ENCODE peak calls at places on chromosomes 4 and X, in ten cellular contexts. B is T-helper 1 cell; K is AML-193; X is activated CD8-positive, alpha-beta memory T cell treated with anti-CD3 and anti-CD28 coated beads for 4 hours; N is NCI-H1092 treated with DMSO at 0.1 percent for 48 hours; A is esophagus squamous epithelium; G is activated CD4-positive, alpha-beta memory T cell treated with anti-CD3 and anti-CD28 coated beads, Interleukin-2, amount 10 ng/mL, durations not matched to agents 7 days and 5 days; F is A172; E is amniotic stem cell; M is Karpas-422. L is an unnamed sample.

GRCh38 chr4:100469555-100469954 is 48.3 kb downstream of the EMCN start:
- DNase-seq in K (no peak), N (no peak), M (no peak), B (no peak), A (no peak), F (no peak), X (no peak), G (no peak), E (no peak), L (no peak)

GRCh38 chr4:67714248-67714583 is 13.3 kb upstream of the UBA6 start:
- DNase-seq in A (no peak), M (no peak), F (peak), X (no peak), E (no peak), N (no peak), K (no peak), B (no peak), G (no peak), L (no peak)

GRCh38 chrX:39309721-39310152 is 508.5 kb downstream of the MID1IP1 start:
- DNase-seq in A (no peak), B (peak), N (no peak), X (no peak), E (no peak), F (peak), K (no peak), M (no peak), G (peak), L (no peak)

GRCh38 chrX:109902665-109903064 is 100.2 kb upstream of the TMEM164 start:
- DNase-seq in E (no peak), G (no peak), K (no peak), X (no peak), B (no peak), M (no peak), F (peak), A (no peak), N (no peak), L (no peak)

GRCh38 chrX:78102100-78102499 is 1.9 kb upstream of the PGK1 start:
- DNase-seq in M (peak), A (no peak), G (no peak), F (no peak), K (no peak), N (no peak), X (no peak), E (no peak), B (no peak), L (no peak)

GRCh38 chr4:186900980-186901379 is 177.3 kb upstream of the FAT1 start:
- DNase-seq in B (no peak), A (no peak), G (no peak), F (no peak), E (no peak), X (no peak), N (no peak), K (no peak), M (no peak), L (no peak)

GRCh38 chr4:2833671-2834000 is 10.0 kb upstream of the ADD1 start:
- DNase-seq in M (no peak), X (no peak), B (no peak), F (no peak), G (no peak), N (no peak), K (no peak), E (no peak), A (no peak), L (no peak)

GRCh38 chr4:118911162-118911791 is 22.6 kb downstream of the SYNPO2 start:
- DNase-seq in G (no peak), K (no peak), M (no peak), A (no peak), X (no peak), E (peak), F (no peak), N (no peak), B (no peak), L (no peak)

GRCh38 chr4:185721190-185721948 is 90.6 kb downstream of the SORBS2 start:
- DNase-seq in K (no peak), N (no peak), M (no peak), G (no peak), E (no peak), X (no peak), B (no peak), F (no peak), A (no peak), L (no peak)

GRCh38 chrX:9351112-9351511 is 113.7 kb upstream of the TBL1X start:
- DNase-seq in A (no peak), M (no peak), N (no peak), F (no peak), G (no peak), B (no peak), E (no peak), K (no peak), X (no peak), L (no peak)

GRCh38 chr4:1310031-1310795 is 20.5 kb downstream of the MAEA start:
- DNase-seq in E (no peak), N (no peak), K (no peak), F (no peak), G (no peak), X (no peak), B (no peak), A (no peak), M (no peak), L (no peak)

GRCh38 chr4:82661601-82662000 is 99.8 kb upstream of the TMEM150C start:
- DNase-seq in A (no peak), F (no peak), K (no peak), M (no peak), N (no peak), X (no peak), B (no peak), E (no peak), G (no peak), L (no peak)

GRCh38 chr4:116515959-116516358 is 569.4 kb downstream of the TRAM1L1 start:
- DNase-seq in G (no peak), N (no peak), F (no peak), M (no peak), X (no peak), A (no peak), K (no peak), E (no peak), B (no peak), L (no peak)

GRCh38 chrX:72255445-72255844 is 16.6 kb upstream of the ERCC6L start:
- DNase-seq in X (no peak), E (no peak), F (no peak), B (no peak), A (no peak), N (peak), K (no peak), M (no peak), G (no peak), L (no peak)

GRCh38 chr4:147984065-147984777 is 252.3 kb downstream of the ARHGAP10 start:
- DNase-seq in A (no peak), X (no peak), K (peak), B (no peak), E (no peak), N (peak), F (peak), G (peak), M (peak), L (peak)

GRCh38 chr4:118765399-118765798 is 70.5 kb downstream of the SEC24D start:
- DNase-seq in K (no peak), A (no peak), X (no peak), G (no peak), N (no peak), M (no peak), F (peak), B (no peak), E (peak), L (peak)

L was measured in AG04450.